ENCODE peak calls at places on chromosomes 4 and X, in five cellular contexts. One of them, this sample, is unnamed.

GRCh38 chr4:129344058-129344457 is 248.1 kb downstream of the C4orf33 start:
- DNase-seq in CD8-positive, alpha-beta memory T cell: no peak
- DNase-seq in HCEC 1CT: no peak
- DNase-seq in MCF 10A: peak
- DNase-seq in fibroblast of the conjunctiva: no peak
- DNase-seq in this sample: no peak

GRCh38 chr4:82352825-82353370 is 20.9 kb downstream of the HNRNPD start:
- DNase-seq in fibroblast of the conjunctiva: no peak
- DNase-seq in HCEC 1CT: no peak
- DNase-seq in CD8-positive, alpha-beta memory T cell: no peak
- DNase-seq in MCF 10A: no peak
- DNase-seq in this sample: no peak

GRCh38 chr4:12041828-12042227 is 613.1 kb upstream of the HS3ST1 start:
- DNase-seq in HCEC 1CT: no peak
- DNase-seq in fibroblast of the conjunctiva: no peak
- DNase-seq in CD8-positive, alpha-beta memory T cell: no peak
- DNase-seq in MCF 10A: peak
- DNase-seq in this sample: no peak

GRCh38 chrX:27815209-27815608 is 7.4 kb downstream of the MAGEB10 start:
- DNase-seq in CD8-positive, alpha-beta memory T cell: no peak
- DNase-seq in HCEC 1CT: no peak
- DNase-seq in MCF 10A: peak
- DNase-seq in fibroblast of the conjunctiva: no peak
- DNase-seq in this sample: no peak

GRCh38 chrX:56762707-56763555 is 33.9 kb downstream of the NBDY start:
- DNase-seq in HCEC 1CT: no peak
- DNase-seq in CD8-positive, alpha-beta memory T cell: no peak
- DNase-seq in MCF 10A: no peak
- DNase-seq in fibroblast of the conjunctiva: no peak
- DNase-seq in this sample: no peak

GRCh38 chrX:135740683-135741149 is 27.3 kb downstream of the CT45A3 start:
- DNase-seq in HCEC 1CT: no peak
- DNase-seq in CD8-positive, alpha-beta memory T cell: peak
- DNase-seq in fibroblast of the conjunctiva: no peak
- DNase-seq in MCF 10A: peak
- DNase-seq in this sample: peak

GRCh38 chr4:4986856-4987255 is 32.4 kb downstream of the CYTL1 start:
- DNase-seq in HCEC 1CT: no peak
- DNase-seq in CD8-positive, alpha-beta memory T cell: no peak
- DNase-seq in MCF 10A: no peak
- DNase-seq in fibroblast of the conjunctiva: no peak
- DNase-seq in this sample: peak

GRCh38 chrX:149939271-149940014 is 1.2 kb upstream of the EOLA2 start:
- DNase-seq in HCEC 1CT: peak
- DNase-seq in fibroblast of the conjunctiva: peak
- DNase-seq in MCF 10A: peak
- DNase-seq in CD8-positive, alpha-beta memory T cell: peak
- DNase-seq in this sample: peak

GRCh38 chr4:56731857-56732256 is 50.8 kb upstream of the HOPX start:
- DNase-seq in MCF 10A: no peak
- DNase-seq in HCEC 1CT: no peak
- DNase-seq in CD8-positive, alpha-beta memory T cell: no peak
- DNase-seq in fibroblast of the conjunctiva: no peak
- DNase-seq in this sample: no peak

GRCh38 chr4:94068712-94069111 is 139.0 kb upstream of the SMARCAD1 start:
- DNase-seq in CD8-positive, alpha-beta memory T cell: no peak
- DNase-seq in fibroblast of the conjunctiva: no peak
- DNase-seq in MCF 10A: no peak
- DNase-seq in HCEC 1CT: no peak
- DNase-seq in this sample: no peak

GRCh38 chrX:129193357-129193756 is 329.9 kb downstream of the SMARCA1 start:
- DNase-seq in fibroblast of the conjunctiva: no peak
- DNase-seq in CD8-positive, alpha-beta memory T cell: no peak
- DNase-seq in HCEC 1CT: no peak
- DNase-seq in MCF 10A: peak
- DNase-seq in this sample: peak

GRCh38 chrX:9519546-9520210 is 54.8 kb downstream of the TBL1X start:
- DNase-seq in MCF 10A: no peak
- DNase-seq in CD8-positive, alpha-beta memory T cell: no peak
- DNase-seq in HCEC 1CT: no peak
- DNase-seq in fibroblast of the conjunctiva: peak
- DNase-seq in this sample: no peak

GRCh38 chr4:22490718-22491330 is 25.0 kb downstream of the ADGRA3 start:
- DNase-seq in MCF 10A: no peak
- DNase-seq in fibroblast of the conjunctiva: no peak
- DNase-seq in HCEC 1CT: no peak
- DNase-seq in CD8-positive, alpha-beta memory T cell: no peak
- DNase-seq in this sample: no peak

GRCh38 chr4:31054295-31054694 is 334.1 kb downstream of the PCDH7 start:
- DNase-seq in fibroblast of the conjunctiva: no peak
- DNase-seq in CD8-positive, alpha-beta memory T cell: no peak
- DNase-seq in HCEC 1CT: no peak
- DNase-seq in MCF 10A: no peak
- DNase-seq in this sample: no peak

GRCh38 chr4:159158083-159158617 is 55.3 kb downstream of the RAPGEF2 start:
- DNase-seq in fibroblast of the conjunctiva: no peak
- DNase-seq in HCEC 1CT: no peak
- DNase-seq in MCF 10A: no peak
- DNase-seq in CD8-positive, alpha-beta memory T cell: no peak
- DNase-seq in this sample: no peak

GRCh38 chr4:47913328-47913727 is 1.1 kb downstream of the NFXL1 start:
- DNase-seq in CD8-positive, alpha-beta memory T cell: no peak
- DNase-seq in HCEC 1CT: no peak
- DNase-seq in fibroblast of the conjunctiva: no peak
- DNase-seq in MCF 10A: peak
- DNase-seq in this sample: no peak

GRCh38 chrX:130144509-130144908 is 21.1 kb downstream of the AIFM1 start:
- DNase-seq in HCEC 1CT: peak
- DNase-seq in CD8-positive, alpha-beta memory T cell: no peak
- DNase-seq in fibroblast of the conjunctiva: no peak
- DNase-seq in MCF 10A: peak
- DNase-seq in this sample: no peak

GRCh38 chrX:106874075-106874474 is 29.1 kb downstream of the RIPPLY1 start:
- DNase-seq in HCEC 1CT: peak
- DNase-seq in CD8-positive, alpha-beta memory T cell: no peak
- DNase-seq in fibroblast of the conjunctiva: no peak
- DNase-seq in MCF 10A: peak
- DNase-seq in this sample: no peak

GRCh38 chr4:156686120-156686519 is 285.5 kb downstream of the PDGFC start:
- DNase-seq in CD8-positive, alpha-beta memory T cell: no peak
- DNase-seq in HCEC 1CT: peak
- DNase-seq in fibroblast of the conjunctiva: peak
- DNase-seq in MCF 10A: no peak
- DNase-seq in this sample: no peak

GRCh38 chr4:2411786-2412510 is 6.5 kb downstream of the ZFYVE28 start:
- DNase-seq in fibroblast of the conjunctiva: no peak
- DNase-seq in CD8-positive, alpha-beta memory T cell: no peak
- DNase-seq in HCEC 1CT: no peak
- DNase-seq in MCF 10A: no peak
- DNase-seq in this sample: no peak

GRCh38 chr4:112563431-112564200 is 47.6 kb upstream of the NEUROG2 start:
- DNase-seq in CD8-positive, alpha-beta memory T cell: no peak
- DNase-seq in fibroblast of the conjunctiva: no peak
- DNase-seq in HCEC 1CT: no peak
- DNase-seq in MCF 10A: no peak
- DNase-seq in this sample: no peak